ENCODE peak calls at places on chromosomes 1 and 21, in nine cellular contexts. J is CD8-positive, alpha-beta memory T cell; V is K562; N is uterus; H is cardiac muscle cell; A is heart left ventricle; T is hepatocyte; U is SK-N-SH; P is mesendoderm. Y is an unnamed sample.

GRCh38 chr1:10509823-10510509 is 35.2 kb downstream of the PEX14 start:
- DNase-seq in U (no peak), N (no peak), P (no peak), V (no peak), J (no peak), T (no peak), A (no peak), H (no peak), Y (no peak)

GRCh38 chr1:14599173-14599754 is 779 bp downstream of the KAZN start:
- DNase-seq in V (peak; percentile 36), N (no peak), T (peak; percentile 28), A (no peak), J (no peak), H (no peak), U (no peak), P (peak; percentile 60), Y (no peak)

GRCh38 chr1:7553042-7553690 is 217.9 kb upstream of the VAMP3 start:
- DNase-seq in A (peak; percentile 16), J (no peak), V (no peak), T (no peak), U (no peak), P (peak; percentile 59), H (no peak), N (no peak), Y (no peak)

GRCh38 chr1:53278294-53278693 is 40.0 kb upstream of the MAGOH start:
- DNase-seq in J (peak; percentile 61), A (peak; percentile 44), T (peak; percentile 73), V (peak; percentile 83), H (peak; percentile 40), N (peak; percentile 54), P (no peak), U (peak; percentile 89), Y (peak; percentile 51)

GRCh38 chr1:205438213-205439158 is 16.6 kb upstream of the LEMD1 start:
- DNase-seq in H (peak; percentile 88), U (peak; percentile 83), J (no peak), N (peak; percentile 89), V (peak; percentile 83), P (peak; percentile 61), A (peak; percentile 87), T (peak; percentile 82), Y (peak; percentile 72)

GRCh38 chr1:96234299-96234698 is 487.3 kb upstream of the PTBP2 start:
- DNase-seq in J (no peak), V (no peak), N (peak; percentile 18), A (no peak), H (peak; percentile 81), U (no peak), T (peak; percentile 72), P (peak; percentile 42), Y (no peak)

GRCh38 chr1:111476761-111477309 is 3.1 kb downstream of the C1orf162 start:
- DNase-seq in V (no peak), H (no peak), J (peak; percentile 7), A (no peak), T (no peak), P (no peak), N (no peak), U (no peak), Y (no peak)

GRCh38 chr1:64597151-64597550 is 127.2 kb downstream of the CACHD1 start:
- DNase-seq in J (no peak), N (no peak), A (no peak), T (no peak), H (no peak), V (no peak), U (no peak), P (no peak), Y (no peak)

GRCh38 chr1:150979007-150979722 is 2.9 kb upstream of the ANXA9 start:
- DNase-seq in U (peak; percentile 92), A (peak; percentile 85), J (peak; percentile 84), H (peak; percentile 93), T (peak; percentile 94), N (peak; percentile 88), P (peak; percentile 93), V (peak; percentile 80), Y (peak; percentile 82)

GRCh38 chr21:41815652-41816582 is 49.1 kb upstream of the RIPK4 start:
- DNase-seq in A (no peak), N (no peak), U (no peak), H (no peak), T (no peak), V (no peak), P (no peak), J (no peak), Y (no peak)

GRCh38 chr1:178528963-178529355 is 16.1 kb downstream of the TEX35 start:
- DNase-seq in A (no peak), P (no peak), N (no peak), V (no peak), J (no peak), H (no peak), T (no peak), U (no peak), Y (no peak)

GRCh38 chr1:91440845-91441244 is 36.2 kb upstream of the HFM1 start:
- DNase-seq in J (no peak), H (peak; percentile 38), N (no peak), T (no peak), A (no peak), V (no peak), P (peak; percentile 5), U (peak; percentile 21), Y (no peak)

GRCh38 chr1:46019348-46019747 is 113.1 kb downstream of the PIK3R3 start:
- DNase-seq in J (no peak), N (no peak), H (no peak), U (no peak), A (no peak), P (peak; percentile 39), T (no peak), V (no peak), Y (no peak)

GRCh38 chr1:179742717-179743678 is at the start of gene FAM163A:
- DNase-seq in H (peak; percentile 33), J (no peak), P (peak; percentile 52), N (no peak), U (peak; percentile 85), T (peak; percentile 32), A (peak; percentile 25), V (no peak), Y (no peak)

GRCh38 chr1:10620776-10621175 is 146.0 kb downstream of the PEX14 start:
- DNase-seq in P (no peak), H (no peak), A (no peak), N (no peak), U (no peak), V (no peak), J (no peak), T (no peak), Y (no peak)

DNA sequence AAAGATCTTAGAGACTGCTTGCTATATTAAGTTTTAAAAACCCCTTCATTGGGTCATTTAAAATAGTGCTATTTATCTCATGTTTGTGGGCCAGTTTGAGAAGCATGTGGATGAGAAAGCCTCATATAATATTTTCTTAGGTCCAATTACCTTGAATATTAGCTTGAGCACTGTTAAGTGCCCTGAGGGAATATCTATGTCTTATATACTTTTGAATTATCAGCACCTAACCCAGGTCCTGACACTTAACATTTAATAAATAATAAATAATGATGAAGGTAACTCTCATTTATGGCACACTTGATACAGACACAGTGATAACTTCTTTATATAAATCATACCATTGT is 293 bp upstream of the GBP2 start:
- DNase-seq in P (no peak), U (no peak), H (no peak), V (no peak), N (no peak), T (no peak), J (no peak), A (no peak), Y (no peak)
- H3K4me3 ChIP-seq in P (no peak overlapping the region), U (peak overlapping the region; percentile 32), H (no peak overlapping the region), V (no peak overlapping the region), N (peak overlapping the region; percentile 44), T (no peak overlapping the region), J (peak overlapping the region; percentile 59), A (peak overlapping the region; percentile 52), Y (peak overlapping the region; percentile 32)

GRCh38 chr1:201676061-201676644 is 137.2 kb downstream of the NAV1 start:
- DNase-seq in P (peak; percentile 61), V (no peak), H (peak; percentile 37), J (no peak), N (peak; percentile 46), U (no peak), T (peak; percentile 30), A (no peak), Y (peak; percentile 38)
- H3K27ac ChIP-seq in P (no peak overlapping the region), V (no peak overlapping the region), H (peak overlapping the region; percentile 71), J (no peak overlapping the region), N (peak overlapping the region; percentile 23), U (peak overlapping the region; percentile 82), T (peak overlapping the region; percentile 35), A (no peak overlapping the region), Y (no peak overlapping the region)

GRCh38 chr21:33975548-33976081 is 60.0 kb upstream of the ATP5PO start:
- DNase-seq in P (peak; percentile 26), A (no peak), U (no peak), T (peak; percentile 24), V (no peak), H (no peak), J (peak; percentile 39), N (no peak), Y (peak; percentile 59)
- H3K4me1 ChIP-seq in P (peaks cover 10% of the 10 kb centered on the region), A (peaks cover 6% of the 10 kb centered on the region), U (peaks cover 2% of the 10 kb centered on the region), T (peaks cover 24% of the 10 kb centered on the region), V (peaks cover 45% of the 10 kb centered on the region), H (peaks cover 45% of the 10 kb centered on the region), J (peaks cover 32% of the 10 kb centered on the region), N (peaks cover 8% of the 10 kb centered on the region), Y (peaks cover 57% of the 10 kb centered on the region)

GRCh38 chr1:234611799-234612351 is 1.9 kb upstream of the IRF2BP2 start:
- DNase-seq in J (peak; percentile 3), H (no peak), V (no peak), P (no peak), T (peak; percentile 72), U (no peak), N (peak; percentile 42), A (peak; percentile 57), Y (no peak)
- H3K4me3 ChIP-seq in J (peak overlapping the region; percentile 42), H (no peak overlapping the region), V (no peak overlapping the region), P (no peak overlapping the region), T (no peak overlapping the region), U (no peak overlapping the region), N (peak overlapping the region; percentile 20), A (peak overlapping the region; percentile 38), Y (no peak overlapping the region)